ENCODE peak calls at places on chromosomes 7 and 10, in seven cellular contexts. P is HCT116; I is lower lobe of right lung; O is IMR-90; Q is OCI-LY7; M is CD8-positive, alpha-beta T cell; Y is fibroblast of lung. D is an unnamed sample. For H3K36me3, the result is how much of the 10 kb centered on the place peaks cover.

GRCh38 chr7:27636326-27637006 is 26.2 kb downstream of the HIBADH start:
- DNase-seq in P (no peak), I (no peak), O (no peak), Q (no peak), M (no peak), Y (no peak), D (no peak)

GRCh38 chr10:14547826-14548225 is 217.1 kb upstream of the FRMD4A start:
- DNase-seq in P (no peak), I (no peak), O (no peak), Q (peak), M (no peak), Y (no peak), D (no peak)

GRCh38 chr7:48154792-48155413 is 16.4 kb upstream of the ABCA13 start:
- DNase-seq in P (peak), I (no peak), O (peak), Q (peak), M (no peak), Y (peak), D (no peak)

GRCh38 chr10:110977662-110978061 is 58.3 kb downstream of the SHOC2 start:
- DNase-seq in P (no peak), I (no peak), O (peak), Q (no peak), M (no peak), Y (peak), D (no peak)

GRCh38 chr7:2757361-2757903 is 69.4 kb downstream of the AMZ1 start:
- DNase-seq in P (peak), I (no peak), O (no peak), Q (no peak), M (no peak), Y (peak), D (no peak)

GRCh38 chr7:959271-959670 is 4.8 kb upstream of the ADAP1 start:
- DNase-seq in P (no peak), I (peak), O (no peak), Q (no peak), M (no peak), Y (no peak), D (no peak)

GRCh38 chr7:91636129-91636724 is 244.3 kb downstream of the MTERF1 start:
- DNase-seq in P (peak), I (no peak), O (no peak), Q (peak), M (no peak), Y (no peak), D (no peak)

GRCh38 chr7:2655870-2656614 is 24.3 kb downstream of the TTYH3 start:
- DNase-seq in P (no peak), I (no peak), O (no peak), Q (no peak), M (no peak), Y (no peak), D (no peak)

GRCh38 chr7:102313997-102314780 is 27.5 kb downstream of the SH2B2 start:
- DNase-seq in P (no peak), I (peak), O (no peak), Q (no peak), M (no peak), Y (no peak), D (no peak)

GRCh38 chr10:98041352-98042043 is 11.1 kb upstream of the CRTAC1 start:
- DNase-seq in P (peak), I (peak), O (peak), Q (peak), M (peak), Y (peak), D (no peak)

GRCh38 chr7:123847868-123848267 is 2.9 kb downstream of the HYAL4 start:
- DNase-seq in P (no peak), I (no peak), O (no peak), Q (no peak), M (no peak), Y (no peak), D (no peak)

DNA sequence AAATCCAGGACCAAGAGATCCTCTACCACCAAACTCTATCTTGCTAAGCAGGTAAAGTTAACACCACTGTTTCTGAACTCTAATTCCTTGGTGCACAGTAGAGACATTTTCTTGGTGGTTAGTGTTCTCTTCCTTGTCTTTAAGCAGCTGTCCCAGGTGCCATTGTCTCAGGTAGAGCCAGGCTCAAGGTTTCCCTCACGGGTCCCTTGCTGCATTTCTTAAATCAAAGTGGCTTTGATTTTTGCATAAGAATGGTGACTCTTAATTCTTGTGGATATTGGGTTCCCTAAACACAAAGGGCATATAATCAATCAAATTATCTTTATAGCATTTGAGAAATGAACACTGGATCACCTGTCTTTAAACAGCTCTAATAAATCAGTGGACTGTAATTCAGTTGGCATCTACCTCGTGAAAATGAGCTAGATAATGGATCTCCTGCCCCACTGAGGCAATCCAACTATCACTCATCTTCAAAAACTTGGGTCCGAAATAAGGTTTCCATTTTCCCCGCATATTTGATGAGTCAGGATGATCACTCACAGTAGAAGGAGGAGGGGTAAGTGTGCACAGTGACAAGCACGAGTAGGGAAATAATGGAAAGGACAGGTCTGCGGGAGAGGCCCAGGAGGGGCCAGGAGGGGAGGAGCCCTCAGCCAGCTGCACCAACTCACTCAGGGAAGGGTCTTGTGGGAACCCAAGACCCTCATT is 2.4 kb downstream of the ABCC2 start:
- DNase-seq in P (no peak), I (no peak), O (peak), Q (no peak), M (no peak), Y (peak), D (no peak)
- H3K4me3 ChIP-seq in P (peak), I (no peak), O (no peak), Q (no peak), M (no peak), Y (no peak), D (no peak)

DNA sequence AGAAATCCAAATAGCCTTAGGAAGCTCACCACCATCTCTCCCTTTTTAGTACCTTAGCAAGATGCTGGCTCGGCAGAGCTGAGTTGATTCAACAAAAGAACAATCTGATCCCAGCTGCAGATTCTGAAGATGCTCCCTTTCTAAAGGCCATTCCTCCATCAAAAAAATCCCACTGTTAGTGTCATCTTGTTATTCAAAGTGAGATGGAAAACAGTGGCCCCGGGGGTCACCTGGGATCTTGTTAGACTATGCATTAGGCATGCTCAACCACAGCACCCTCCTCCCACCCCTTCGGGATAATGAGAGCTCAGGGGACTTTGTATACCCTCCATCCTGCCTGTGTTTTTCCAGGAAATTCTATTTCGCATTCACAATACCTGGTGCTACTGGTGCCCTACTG is 2.4 kb downstream of the NCAPG2 start:
- DNase-seq in P (no peak), I (no peak), O (no peak), Q (no peak), M (no peak), Y (no peak), D (no peak)
- H3K36me3 ChIP-seq in P (under half), I (under half), O (under half), Q (half or more), M (under half), Y (under half), D (under half)

DNA sequence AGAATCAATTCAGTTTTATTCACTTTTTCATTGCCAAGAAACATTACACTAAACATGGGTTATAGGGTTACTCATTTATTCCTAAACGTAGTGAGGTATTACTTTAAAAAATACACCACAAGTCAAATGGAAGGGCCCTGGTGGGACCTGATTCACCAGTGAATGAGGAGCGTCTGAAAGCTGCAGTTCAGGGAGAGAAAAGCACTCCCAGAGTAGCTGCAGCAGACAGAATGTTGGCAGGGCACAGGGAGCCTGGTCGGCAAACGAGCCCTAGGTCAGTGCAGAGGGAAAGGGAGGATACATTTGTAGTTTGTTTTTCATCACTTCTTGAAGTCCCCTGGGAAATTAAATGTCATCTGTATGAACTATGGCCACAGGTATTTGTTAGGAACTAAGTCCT is 361.7 kb upstream of the ETV1 start:
- DNase-seq in P (no peak), I (no peak), O (no peak), Q (no peak), M (no peak), Y (no peak), D (no peak)
- TF ChIP-seq CTCF in P (no peak), I (no peak), O (no peak), Q (no peak), M (no peak), Y (no peak), D (no peak)

GRCh38 chr7:77800158-77800557 is 1.6 kb downstream of the PHTF2 start:
- DNase-seq in P (no peak), I (no peak), O (peak), Q (peak), M (no peak), Y (peak), D (peak)
- H3K4me3 ChIP-seq in P (peak), I (peak), O (peak), Q (peak), M (no peak), Y (peak), D (peak)

GRCh38 chr7:148754912-148755311 is 56.2 kb downstream of the CUL1 start:
- DNase-seq in P (no peak), I (no peak), O (no peak), Q (no peak), M (no peak), Y (no peak), D (no peak)

GRCh38 chr7:148750442-148751355 is 52.0 kb downstream of the CUL1 start:
- DNase-seq in P (no peak), I (no peak), O (no peak), Q (no peak), M (no peak), Y (no peak), D (no peak)

GRCh38 chr7:148747274-148747673 is 48.6 kb downstream of the CUL1 start:
- DNase-seq in P (no peak), I (no peak), O (no peak), Q (peak), M (no peak), Y (no peak), D (no peak)

DNA sequence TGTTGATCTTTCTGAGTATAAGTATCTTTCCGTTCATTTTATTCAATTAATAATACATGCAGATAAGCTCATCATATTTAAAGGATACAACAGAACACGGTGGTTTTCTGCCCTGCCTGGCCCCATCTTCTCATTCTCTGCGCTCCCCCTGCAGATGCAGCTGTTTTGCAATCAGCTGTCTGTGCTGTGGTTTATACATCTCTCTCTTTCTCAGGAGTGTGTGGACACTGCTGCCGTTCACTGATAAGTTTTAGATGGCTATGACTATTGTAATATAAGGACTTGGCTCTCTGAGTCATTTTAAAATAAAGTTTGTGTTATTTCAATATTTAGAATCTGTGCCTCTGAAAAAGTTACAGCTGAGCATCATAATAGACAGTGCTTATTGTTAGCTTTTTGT is 54.5 kb downstream of the CUL1 start:
- DNase-seq in P (no peak), I (no peak), O (peak), Q (no peak), M (no peak), Y (peak), D (no peak)
- H3K36me3 ChIP-seq in P (under half), I (under half), O (under half), Q (half or more), M (under half), Y (under half), D (under half)

GRCh38 chr7:129144834-129145668 is 544 bp downstream of the TSPAN33 start:
- DNase-seq in P (no peak), I (no peak), O (no peak), Q (no peak), M (no peak), Y (no peak), D (peak)
- TF ChIP-seq CTCF in P (no peak), I (no peak), O (no peak), Q (peak), M (peak), Y (peak), D (peak)

GRCh38 chr7:44984478-44984758 is 5.6 kb upstream of the MYO1G start:
- DNase-seq in P (no peak), I (no peak), O (no peak), Q (no peak), M (no peak), Y (no peak), D (no peak)
- H3K4me3 ChIP-seq in P (no peak), I (no peak), O (no peak), Q (peak), M (no peak), Y (no peak), D (peak)